ENCODE peak calls at places on chromosome 19, in seven cellular contexts. D is HepG2, A is SK-N-SH, B is K562, M is GM12891, T is GM12878, E is H1. O is an unnamed sample.

GRCh38 chr19:58181902-58182576 is 822 bp upstream of the ZNF274 start:
- DNase-seq in M (no peak), A (no peak), D (peak), T (no peak), E (no peak), B (peak), O (no peak)

GRCh38 chr19:16233081-16233776 is 35.5 kb downstream of the AP1M1 start:
- DNase-seq in B (no peak), M (no peak), A (peak), E (no peak), T (no peak), D (no peak), O (no peak)

GRCh38 chr19:413756-414420 is 4.9 kb upstream of the C2CD4C start:
- DNase-seq in D (no peak), M (no peak), B (no peak), E (no peak), A (no peak), T (no peak), O (no peak)

GRCh38 chr19:7879102-7879770 is 5.0 kb upstream of the PRR36 start:
- DNase-seq in E (no peak), M (no peak), D (no peak), T (no peak), A (no peak), B (no peak), O (no peak)

GRCh38 chr19:57171551-57172081 is 4.3 kb upstream of the DUXA start:
- DNase-seq in E (peak), D (peak), M (peak), B (no peak), T (no peak), A (peak), O (peak)

GRCh38 chr19:41298327-41298964 is 11.5 kb upstream of the CCDC97 start:
- DNase-seq in A (no peak), M (no peak), B (no peak), E (no peak), D (no peak), T (no peak), O (no peak)

GRCh38 chr19:1213391-1214286 is 8.1 kb downstream of the STK11 start:
- DNase-seq in M (peak), D (no peak), A (peak), T (peak), B (no peak), E (no peak), O (no peak)

GRCh38 chr19:52234406-52234805 is 35.0 kb upstream of the ZNF766 start:
- DNase-seq in T (no peak), A (no peak), E (no peak), B (no peak), D (no peak), M (no peak), O (no peak)

GRCh38 chr19:6204866-6205723 is 69.6 kb downstream of the ACSBG2 start:
- DNase-seq in T (no peak), M (no peak), B (no peak), D (peak), A (no peak), E (no peak), O (no peak)

GRCh38 chr19:19510432-19510831 is 4.9 kb downstream of the TSSK6 start:
- DNase-seq in D (no peak), A (no peak), B (no peak), E (no peak), M (no peak), T (no peak), O (no peak)

GRCh38 chr19:29966594-29967249 is 24.7 kb downstream of the URI1 start:
- DNase-seq in E (no peak), T (no peak), A (no peak), M (no peak), B (no peak), D (peak), O (no peak)

GRCh38 chr19:42443944-42444398 is 1.2 kb upstream of the CXCL17 start:
- DNase-seq in B (no peak), E (no peak), A (no peak), T (no peak), M (no peak), D (peak), O (no peak)

GRCh38 chr19:40116075-40116474 is 25.3 kb upstream of the ZNF780A start:
- DNase-seq in D (peak), A (no peak), T (no peak), B (no peak), M (no peak), E (no peak), O (no peak)

GRCh38 chr19:14890616-14891379 is 4.9 kb upstream of the OR7A17 start:
- DNase-seq in E (no peak), M (no peak), B (peak), T (no peak), A (no peak), D (no peak), O (no peak)

GRCh38 chr19:47107953-47108746 is 5.4 kb downstream of the ZC3H4 start:
- DNase-seq in A (no peak), D (no peak), M (no peak), T (no peak), B (no peak), E (no peak), O (no peak)

GRCh38 chr19:38676023-38676877 is 28.8 kb downstream of the ACTN4 start:
- DNase-seq in E (no peak), T (no peak), M (no peak), B (peak), D (no peak), A (no peak), O (no peak)

GRCh38 chr19:38648789-38649304 is 1.4 kb downstream of the ACTN4 start:
- DNase-seq in E (no peak), M (no peak), B (no peak), A (no peak), D (no peak), T (no peak), O (no peak)

GRCh38 chr19:48000846-48001245 is 6.4 kb downstream of the ELSPBP1 start:
- DNase-seq in B (no peak), A (no peak), T (no peak), D (no peak), E (no peak), M (no peak), O (no peak)

GRCh38 chr19:58381460-58382220 is 810 bp upstream of the ZNF837 start:
- DNase-seq in D (no peak), B (no peak), M (no peak), T (no peak), A (no peak), E (no peak), O (no peak)

GRCh38 chr19:45137179-45137761 is 23.5 kb downstream of the NKPD1 start:
- DNase-seq in D (no peak), M (peak), E (no peak), T (peak), A (peak), B (no peak), O (peak)

GRCh38 chr19:1261512-1261862 is 7.6 kb upstream of the CIRBP start:
- DNase-seq in A (no peak), E (no peak), D (no peak), T (no peak), B (no peak), M (no peak), O (no peak)

GRCh38 chr19:17949956-17950309 is 17.0 kb upstream of the KCNN1 start:
- DNase-seq in E (no peak), T (no peak), B (no peak), D (no peak), M (no peak), A (no peak), O (no peak)

GRCh38 chr19:3250675-3251074 is 26.2 kb downstream of the CELF5 start:
- DNase-seq in M (no peak), B (peak), T (no peak), E (no peak), A (peak), D (peak), O (no peak)

GRCh38 chr19:46345157-46345556 is 1.7 kb upstream of the PPP5C start:
- DNase-seq in M (no peak), T (no peak), E (no peak), A (no peak), D (no peak), B (no peak), O (no peak)

GRCh38 chr19:11138659-11139526 is 16.7 kb downstream of the SPC24 start:
- DNase-seq in B (peak), M (no peak), T (no peak), D (peak), E (no peak), A (peak), O (no peak)

GRCh38 chr19:4390017-4390861 is 10.1 kb downstream of the SH3GL1 start:
- DNase-seq in B (no peak), D (no peak), M (no peak), E (peak), A (no peak), T (no peak), O (no peak)

GRCh38 chr19:14053500-14053899 is 8.4 kb downstream of the PALM3 start:
- DNase-seq in E (no peak), A (peak), T (no peak), B (no peak), D (no peak), M (no peak), O (no peak)

DNA sequence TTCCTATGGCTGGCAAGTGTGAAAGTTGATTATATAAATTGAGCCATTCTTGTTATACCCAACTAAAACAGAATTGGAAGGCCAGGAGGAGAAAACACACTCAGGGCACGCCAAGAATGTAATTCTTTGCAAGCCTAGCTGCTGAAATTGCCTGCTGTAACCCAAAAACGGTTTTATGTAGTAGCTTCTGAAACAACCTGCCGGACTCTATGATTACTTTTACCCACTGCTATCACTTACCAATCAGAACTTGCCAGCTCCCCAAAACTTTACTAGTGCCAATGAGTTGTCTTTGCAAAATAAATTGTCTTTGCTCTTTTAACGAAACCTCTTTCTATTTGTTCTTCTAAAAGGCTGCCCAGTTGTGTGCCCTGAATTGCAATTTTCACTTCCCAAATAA is 62.9 kb upstream of the ZNF599 start:
- DNase-seq in B (no peak), T (no peak), A (no peak), D (no peak), E (no peak), M (no peak), O (no peak)
- TF ChIP-seq TAF1 in B (no peak), T (no peak), A (no peak), D (no peak), E (no peak), M (no peak), O (no peak)

GRCh38 chr19:50357178-50358100 is 8.0 kb downstream of the NAPSA start:
- DNase-seq in E (peak), B (peak), A (peak), M (peak), T (peak), D (peak), O (peak)

GRCh38 chr19:50356691-50357177 is 8.7 kb downstream of the NAPSA start:
- DNase-seq in B (no peak), T (no peak), D (no peak), M (no peak), A (no peak), E (no peak), O (no peak)

GRCh38 chr19:50359432-50359818 is 6.0 kb downstream of the NAPSA start:
- DNase-seq in M (no peak), B (no peak), E (no peak), A (no peak), T (no peak), D (no peak), O (no peak)

GRCh38 chr19:50361290-50362029 is 4.0 kb downstream of the NAPSA start:
- DNase-seq in T (no peak), B (peak), M (no peak), D (no peak), A (no peak), E (no peak), O (no peak)

DNA sequence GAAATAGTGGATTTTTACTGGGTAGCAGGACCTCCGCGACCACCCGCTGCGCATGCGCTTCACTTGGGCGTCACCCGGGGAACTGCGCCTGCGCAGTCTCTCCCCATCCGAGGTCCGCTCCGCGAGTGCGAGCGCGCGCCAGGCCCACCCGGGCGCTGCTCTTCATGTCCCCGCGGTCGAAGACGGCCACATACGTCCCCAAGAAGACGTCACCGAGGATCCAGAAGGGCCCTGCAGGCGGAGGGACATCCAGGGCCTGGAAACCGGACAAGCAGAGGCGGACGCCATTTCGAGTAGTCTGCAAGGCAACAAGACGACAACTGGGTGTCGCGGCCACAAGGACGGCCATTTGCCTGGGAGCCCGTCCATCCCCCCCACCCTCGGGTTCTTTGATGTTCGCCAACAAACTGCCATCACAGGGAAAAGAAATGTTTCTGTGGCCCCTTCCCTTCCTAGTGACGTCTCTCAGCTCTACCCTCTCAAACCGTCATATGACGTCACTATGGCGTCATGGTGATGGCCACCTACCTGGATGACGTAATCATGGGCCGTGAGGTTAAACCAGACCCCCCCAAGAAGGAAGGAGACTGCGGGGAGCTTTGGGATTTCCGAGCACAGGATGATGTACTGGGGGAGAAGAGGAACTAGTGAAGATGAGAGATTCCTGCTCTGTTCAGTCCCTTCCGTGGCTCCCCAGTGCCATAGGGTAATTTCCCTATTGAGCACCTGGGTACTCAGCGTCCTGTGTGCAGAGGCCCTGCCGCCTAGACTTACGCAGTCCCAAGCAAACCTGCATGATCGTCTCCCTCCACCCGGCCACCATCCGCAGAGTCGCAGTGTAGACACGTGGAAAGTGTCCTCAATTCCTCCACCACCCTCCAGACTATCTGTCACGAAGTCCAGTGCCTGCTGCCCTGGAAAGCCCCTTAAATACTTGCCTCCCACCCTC is 6.7 kb downstream of the NAPSA start:
- DNase-seq in M (peak), T (peak), D (no peak), A (peak), E (no peak), B (peak), O (peak)
- TF ChIP-seq POLR2AphosphoS5 in M (peak), T (peak), D (no peak), A (no peak), E (no peak), B (peak), O (peak)

DNA sequence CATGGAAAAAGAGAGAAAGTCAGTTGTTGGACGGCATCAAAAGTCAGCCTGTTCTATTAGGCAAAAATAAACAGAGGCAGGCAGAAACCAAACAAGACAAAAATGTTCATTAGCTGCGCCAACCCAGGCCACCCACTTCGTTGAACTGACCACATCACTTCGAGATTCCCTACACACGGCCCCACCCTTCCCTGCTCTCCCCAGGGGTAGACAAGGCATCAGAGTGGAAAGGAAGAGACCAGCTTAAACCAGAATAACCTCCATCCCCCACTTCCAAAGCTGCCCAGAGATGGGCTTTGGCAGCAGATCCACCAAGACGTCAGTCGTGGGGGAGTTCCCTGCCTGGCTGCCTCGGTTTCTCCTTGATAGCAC is 204.6 kb upstream of the TSHZ3 start:
- DNase-seq in D (no peak), A (no peak), M (no peak), E (no peak), B (no peak), T (no peak), O (no peak)
- TF ChIP-seq TAF1 in D (no peak), A (no peak), M (no peak), E (no peak), B (no peak), T (no peak), O (no peak)

GRCh38 chr19:33679696-33680095 is 57.9 kb downstream of the CHST8 start:
- DNase-seq in A (no peak), M (no peak), T (no peak), D (no peak), B (no peak), E (no peak), O (no peak)

GRCh38 chr19:33683881-33684549 is 62.3 kb downstream of the CHST8 start:
- DNase-seq in M (peak), B (peak), T (no peak), D (peak), A (no peak), E (peak), O (no peak)

GRCh38 chr19:33677745-33678426 is 56.1 kb downstream of the CHST8 start:
- DNase-seq in E (no peak), B (peak), D (no peak), M (no peak), T (no peak), A (no peak), O (no peak)

GRCh38 chr19:33678796-33679195 is 57.0 kb downstream of the CHST8 start:
- DNase-seq in T (no peak), E (no peak), B (no peak), A (peak), D (no peak), M (no peak), O (no peak)

DNA sequence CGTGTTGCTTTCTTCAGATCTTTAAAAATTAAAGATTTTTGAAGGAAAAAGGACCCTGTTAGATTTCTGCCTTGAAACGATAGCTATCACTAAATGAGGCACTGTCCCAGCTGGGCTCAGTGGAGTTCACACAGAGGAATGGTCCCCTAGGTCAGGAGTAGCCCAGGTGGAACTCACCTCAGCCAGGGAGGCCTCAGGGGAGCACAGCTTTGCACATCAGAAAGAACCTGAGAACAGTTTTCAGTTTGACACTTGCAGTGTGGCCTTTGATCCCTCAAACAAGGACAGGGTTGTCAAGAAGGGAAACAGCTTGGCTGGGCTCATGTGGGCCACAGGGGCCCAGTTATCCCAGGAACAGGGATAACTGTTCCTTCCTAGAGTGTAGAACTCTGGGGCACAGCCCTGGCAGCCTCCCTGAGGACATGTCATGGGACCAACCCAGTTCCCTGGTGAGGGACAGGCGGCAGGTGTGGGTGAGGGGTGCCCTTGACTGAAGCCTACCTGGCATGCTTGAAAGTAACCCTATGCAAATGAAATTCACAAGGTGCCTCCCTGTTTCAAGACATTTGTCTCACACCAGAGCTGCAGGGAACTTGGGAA is 59.4 kb downstream of the CHST8 start:
- DNase-seq in D (no peak), T (no peak), M (no peak), A (no peak), B (no peak), E (no peak), O (no peak)
- TF ChIP-seq POLR2AphosphoS5 in D (no peak), T (no peak), M (no peak), A (no peak), B (no peak), E (no peak), O (no peak)